ENCODE peak calls at places on chromosome 12, in nine cellular contexts. O, Y, N, Q, L, G, U, P and M are unnamed samples.

GRCh38 chr12:1629338-1630080 is 478 bp downstream of the WNT5B start:
- DNase-seq in O (no peak), Y (no peak), N (no peak), Q (no peak), L (no peak), G (peak), U (no peak), P (peak), M (no peak)

GRCh38 chr12:114355389-114356088 is 50.4 kb downstream of the TBX5 start:
- DNase-seq in O (no peak), Y (no peak), N (no peak), Q (no peak), L (no peak), G (peak), U (no peak), P (no peak), M (no peak)

GRCh38 chr12:53298154-53298553 is 1.3 kb upstream of the MYG1 start:
- DNase-seq in O (peak), Y (no peak), N (no peak), Q (no peak), L (no peak), G (no peak), U (no peak), P (no peak), M (no peak)

GRCh38 chr12:1226951-1227350 is 235.9 kb downstream of the ERC1 start:
- DNase-seq in O (no peak), Y (no peak), N (no peak), Q (no peak), L (no peak), G (no peak), U (no peak), P (no peak), M (no peak)

GRCh38 chr12:96396914-96397313 is 3.3 kb downstream of the CDK17 start:
- DNase-seq in O (no peak), Y (no peak), N (no peak), Q (no peak), L (no peak), G (no peak), U (no peak), P (no peak), M (no peak)

GRCh38 chr12:18320036-18320617 is 58.8 kb downstream of the PIK3C2G start:
- DNase-seq in O (peak), Y (no peak), N (peak), Q (peak), L (no peak), G (peak), U (no peak), P (peak), M (no peak)

GRCh38 chr12:107912421-107913004 is 138.0 kb downstream of the ASCL4 start:
- DNase-seq in O (peak), Y (no peak), N (no peak), Q (no peak), L (peak), G (peak), U (no peak), P (peak), M (no peak)

GRCh38 chr12:118714051-118714460 is 267.3 kb upstream of the SRRM4 start:
- DNase-seq in O (no peak), Y (peak), N (peak), Q (peak), L (no peak), G (peak), U (no peak), P (peak), M (peak)

GRCh38 chr12:115752913-115753726 is 524.4 kb downstream of the MED13L start:
- DNase-seq in O (peak), Y (no peak), N (no peak), Q (no peak), L (no peak), G (peak), U (peak), P (peak), M (peak)

GRCh38 chr12:57817261-57817989 is 1.1 kb downstream of the AVIL start:
- DNase-seq in O (no peak), Y (no peak), N (no peak), Q (no peak), L (no peak), G (no peak), U (no peak), P (no peak), M (no peak)

GRCh38 chr12:124767075-124767821 is 96.4 kb downstream of the SCARB1 start:
- DNase-seq in O (peak), Y (peak), N (no peak), Q (peak), L (peak), G (peak), U (peak), P (peak), M (peak)

GRCh38 chr12:120997448-120997847 is 18.8 kb downstream of the C12orf43 start:
- DNase-seq in O (no peak), Y (no peak), N (no peak), Q (no peak), L (no peak), G (no peak), U (no peak), P (no peak), M (no peak)

GRCh38 chr12:104738841-104739642 is 219.0 kb downstream of the SLC41A2 start:
- DNase-seq in O (no peak), Y (no peak), N (no peak), Q (no peak), L (no peak), G (no peak), U (no peak), P (no peak), M (no peak)

GRCh38 chr12:91833780-91834359 is 311.8 kb downstream of the BTG1 start:
- DNase-seq in O (peak), Y (no peak), N (no peak), Q (no peak), L (no peak), G (no peak), U (no peak), P (no peak), M (no peak)

GRCh38 chr12:89756100-89756637 is 47.5 kb upstream of the ATP2B1 start:
- DNase-seq in O (no peak), Y (no peak), N (no peak), Q (no peak), L (no peak), G (no peak), U (no peak), P (no peak), M (no peak)

GRCh38 chr12:47808574-47809380 is 10.9 kb downstream of the HDAC7 start:
- DNase-seq in O (no peak), Y (no peak), N (no peak), Q (no peak), L (peak), G (no peak), U (no peak), P (no peak), M (no peak)

GRCh38 chr12:41277019-41277770 is 89.1 kb downstream of the PDZRN4 start:
- DNase-seq in O (peak), Y (no peak), N (no peak), Q (no peak), L (no peak), G (peak), U (no peak), P (peak), M (peak)

GRCh38 chr12:12481636-12482035 is 81.0 kb downstream of the DUSP16 start:
- DNase-seq in O (no peak), Y (no peak), N (no peak), Q (no peak), L (no peak), G (no peak), U (no peak), P (no peak), M (no peak)

GRCh38 chr12:26109343-26109841 is 15.4 kb downstream of the BHLHE41 start:
- DNase-seq in O (no peak), Y (no peak), N (no peak), Q (no peak), L (no peak), G (peak), U (peak), P (no peak), M (no peak)

GRCh38 chr12:112419269-112420133 is 754 bp downstream of the PTPN11 start:
- DNase-seq in O (peak), Y (peak), N (peak), Q (peak), L (peak), G (peak), U (peak), P (peak), M (no peak)

GRCh38 chr12:128073937-128074336 is 193.0 kb upstream of the TMEM132C start:
- DNase-seq in O (no peak), Y (peak), N (no peak), Q (no peak), L (no peak), G (no peak), U (no peak), P (no peak), M (no peak)

GRCh38 chr12:40794087-40794486 is 101.8 kb downstream of the CNTN1 start:
- DNase-seq in O (no peak), Y (no peak), N (no peak), Q (no peak), L (no peak), G (no peak), U (no peak), P (no peak), M (no peak)